ENCODE peak calls at places on chromosomes 6 and 20, in nine cellular contexts. L, N, S, Z, I, W, X, J and R are unnamed samples.

GRCh38 chr20:59690976-59691375 is 86.6 kb downstream of the PHACTR3 start:
- DNase-seq in N (no peak), I (no peak), X (no peak), S (no peak), J (no peak), L (no peak), W (no peak), Z (no peak), R (no peak)

GRCh38 chr6:34491091-34491430 is 25.2 kb downstream of the PACSIN1 start:
- DNase-seq in I (no peak), S (no peak), N (no peak), J (peak), W (no peak), Z (peak), X (peak), L (no peak), R (no peak)

GRCh38 chr6:142726616-142727015 is 218.4 kb downstream of the HIVEP2 start:
- DNase-seq in N (no peak), L (no peak), J (no peak), Z (peak), I (no peak), W (no peak), X (no peak), S (no peak), R (no peak)

GRCh38 chr6:110491644-110492317 is 15.4 kb upstream of the SLC22A16 start:
- DNase-seq in I (no peak), Z (peak), W (no peak), X (no peak), L (no peak), N (no peak), J (peak), S (no peak), R (no peak)

GRCh38 chr6:43173496-43174262 is 2.6 kb downstream of the SRF start:
- DNase-seq in J (no peak), N (no peak), X (no peak), Z (peak), L (no peak), W (no peak), S (no peak), I (no peak), R (no peak)

GRCh38 chr6:110474500-110474899 is 1.9 kb downstream of the SLC22A16 start:
- DNase-seq in L (no peak), X (no peak), Z (no peak), W (no peak), I (no peak), N (no peak), S (no peak), J (no peak), R (no peak)

GRCh38 chr6:137589067-137589848 is 95.1 kb upstream of the OLIG3 start:
- DNase-seq in S (peak), Z (peak), I (peak), L (peak), X (peak), W (no peak), N (peak), J (peak), R (no peak)

GRCh38 chr6:14354919-14355572 is 237.5 kb downstream of the CD83 start:
- DNase-seq in Z (peak), X (no peak), J (peak), W (no peak), I (no peak), S (peak), N (no peak), L (peak), R (no peak)

GRCh38 chr6:7165736-7166296 is 58.1 kb downstream of the RREB1 start:
- DNase-seq in S (no peak), N (no peak), X (peak), Z (no peak), W (no peak), L (no peak), J (no peak), I (no peak), R (no peak)

GRCh38 chr20:61263084-61263695 is 11.1 kb downstream of the CDH4 start:
- DNase-seq in W (peak), L (peak), I (peak), S (no peak), N (no peak), Z (peak), X (no peak), J (peak), R (no peak)

GRCh38 chr6:45537539-45537938 is 159.8 kb upstream of the SUPT3H start:
- DNase-seq in S (no peak), Z (no peak), J (no peak), I (no peak), X (no peak), N (no peak), L (no peak), W (no peak), R (no peak)

GRCh38 chr6:97841763-97842162 is 558.7 kb upstream of the MMS22L start:
- DNase-seq in I (no peak), Z (no peak), W (no peak), J (peak), N (no peak), S (no peak), X (no peak), L (no peak), R (no peak)

GRCh38 chr6:87982134-87982533 is 65.5 kb upstream of the SPACA1 start:
- DNase-seq in Z (peak), N (no peak), S (no peak), I (no peak), X (no peak), L (no peak), W (no peak), J (no peak), R (no peak)

GRCh38 chr20:48620486-48621255 is 207.1 kb downstream of the PREX1 start:
- DNase-seq in Z (peak), X (peak), S (no peak), W (peak), L (peak), J (peak), N (peak), I (peak), R (no peak)

GRCh38 chr6:41546866-41547798 is 951 bp downstream of the FOXP4 start:
- DNase-seq in J (peak), X (peak), I (no peak), N (no peak), S (no peak), L (peak), Z (peak), W (no peak), R (no peak)

GRCh38 chr20:57429579-57430202 is 38.5 kb downstream of the RBM38 start:
- DNase-seq in J (peak), Z (peak), X (no peak), N (no peak), L (no peak), S (no peak), I (no peak), W (no peak), R (no peak)

GRCh38 chr20:8476023-8476422 is 344.0 kb downstream of the PLCB1 start:
- DNase-seq in I (no peak), N (no peak), W (no peak), J (no peak), S (no peak), X (no peak), Z (no peak), L (no peak), R (no peak)

GRCh38 chr20:4870906-4871305 is 130.4 kb downstream of the SLC23A2 start:
- DNase-seq in L (no peak), W (no peak), Z (no peak), X (no peak), N (no peak), J (no peak), I (no peak), S (no peak), R (no peak)

GRCh38 chr20:2750343-2751251 is 49.8 kb downstream of the CPXM1 start:
- DNase-seq in S (no peak), I (no peak), J (peak), N (no peak), L (peak), Z (peak), W (no peak), X (no peak), R (no peak)

GRCh38 chr20:8938532-8938931 is 130.4 kb upstream of the PLCB4 start:
- DNase-seq in Z (no peak), N (no peak), X (no peak), J (no peak), W (no peak), I (no peak), S (no peak), L (no peak), R (no peak)

GRCh38 chr20:48440916-48441315 is 386.9 kb downstream of the PREX1 start:
- DNase-seq in X (no peak), J (no peak), W (no peak), I (no peak), Z (no peak), S (no peak), N (no peak), L (no peak), R (no peak)

GRCh38 chr6:75620387-75621304 is 19.0 kb downstream of the SENP6 start:
- DNase-seq in W (no peak), L (no peak), N (no peak), J (no peak), X (no peak), Z (no peak), I (no peak), S (no peak), R (no peak)